ENCODE peak calls at places on chromosomes 13 and 19, in nine cellular contexts. One of them, this sample, is unnamed.

GRCh38 chr19:47798904-47799266 is 5.5 kb downstream of the TPRX1 start:
- DNase-seq in hepatic stellate cell: no peak
- DNase-seq in activated naive CD4-positive, alpha-beta T cell treated with anti-CD3 and anti-CD28 coated beads, Interleukin-2, amount 50 U/mL, for 72 hours: no peak
- DNase-seq in NCI-H2107: no peak
- DNase-seq in RPMI8226: no peak
- DNase-seq in AG04450: no peak
- DNase-seq in amniotic stem cell: no peak
- DNase-seq in nephron progenitor cell: no peak
- DNase-seq in A673: no peak
- DNase-seq in this sample: no peak

GRCh38 chr13:39512687-39513086 is 90.3 kb downstream of the LHFPL6 start:
- DNase-seq in NCI-H2107: no peak
- DNase-seq in AG04450: no peak
- DNase-seq in RPMI8226: no peak
- DNase-seq in hepatic stellate cell: no peak
- DNase-seq in nephron progenitor cell: no peak
- DNase-seq in activated naive CD4-positive, alpha-beta T cell treated with anti-CD3 and anti-CD28 coated beads, Interleukin-2, amount 50 U/mL, for 72 hours: no peak
- DNase-seq in A673: no peak
- DNase-seq in amniotic stem cell: no peak
- DNase-seq in this sample: no peak

GRCh38 chr13:75537401-75538365 is at the start of gene COMMD6:
- DNase-seq in amniotic stem cell: peak
- DNase-seq in NCI-H2107: peak
- DNase-seq in RPMI8226: peak
- DNase-seq in AG04450: peak
- DNase-seq in nephron progenitor cell: peak
- DNase-seq in activated naive CD4-positive, alpha-beta T cell treated with anti-CD3 and anti-CD28 coated beads, Interleukin-2, amount 50 U/mL, for 72 hours: peak
- DNase-seq in A673: peak
- DNase-seq in hepatic stellate cell: peak
- DNase-seq in this sample: peak

GRCh38 chr19:45508681-45508930 is 1.3 kb downstream of the VASP start:
- DNase-seq in activated naive CD4-positive, alpha-beta T cell treated with anti-CD3 and anti-CD28 coated beads, Interleukin-2, amount 50 U/mL, for 72 hours: no peak
- DNase-seq in nephron progenitor cell: no peak
- DNase-seq in NCI-H2107: no peak
- DNase-seq in AG04450: no peak
- DNase-seq in RPMI8226: no peak
- DNase-seq in hepatic stellate cell: peak
- DNase-seq in amniotic stem cell: no peak
- DNase-seq in A673: peak
- DNase-seq in this sample: no peak

GRCh38 chr13:81577601-81578000 is 1236.7 kb upstream of the SPRY2 start:
- DNase-seq in RPMI8226: no peak
- DNase-seq in nephron progenitor cell: no peak
- DNase-seq in amniotic stem cell: no peak
- DNase-seq in A673: no peak
- DNase-seq in NCI-H2107: no peak
- DNase-seq in AG04450: no peak
- DNase-seq in activated naive CD4-positive, alpha-beta T cell treated with anti-CD3 and anti-CD28 coated beads, Interleukin-2, amount 50 U/mL, for 72 hours: no peak
- DNase-seq in hepatic stellate cell: no peak
- DNase-seq in this sample: no peak

GRCh38 chr19:29819300-29819699 is 7.5 kb downstream of the CCNE1 start:
- DNase-seq in NCI-H2107: no peak
- DNase-seq in RPMI8226: no peak
- DNase-seq in AG04450: no peak
- DNase-seq in amniotic stem cell: no peak
- DNase-seq in activated naive CD4-positive, alpha-beta T cell treated with anti-CD3 and anti-CD28 coated beads, Interleukin-2, amount 50 U/mL, for 72 hours: no peak
- DNase-seq in A673: no peak
- DNase-seq in nephron progenitor cell: no peak
- DNase-seq in hepatic stellate cell: no peak
- DNase-seq in this sample: no peak

GRCh38 chr13:49340161-49340560 is 92.4 kb downstream of the CDADC1 start:
- DNase-seq in activated naive CD4-positive, alpha-beta T cell treated with anti-CD3 and anti-CD28 coated beads, Interleukin-2, amount 50 U/mL, for 72 hours: no peak
- DNase-seq in AG04450: no peak
- DNase-seq in A673: no peak
- DNase-seq in nephron progenitor cell: no peak
- DNase-seq in hepatic stellate cell: no peak
- DNase-seq in NCI-H2107: no peak
- DNase-seq in RPMI8226: no peak
- DNase-seq in amniotic stem cell: no peak
- DNase-seq in this sample: no peak

GRCh38 chr13:71801781-71802180 is 65.2 kb downstream of the DACH1 start:
- DNase-seq in amniotic stem cell: no peak
- DNase-seq in RPMI8226: no peak
- DNase-seq in activated naive CD4-positive, alpha-beta T cell treated with anti-CD3 and anti-CD28 coated beads, Interleukin-2, amount 50 U/mL, for 72 hours: no peak
- DNase-seq in nephron progenitor cell: no peak
- DNase-seq in NCI-H2107: no peak
- DNase-seq in AG04450: no peak
- DNase-seq in A673: peak
- DNase-seq in hepatic stellate cell: no peak
- DNase-seq in this sample: no peak

GRCh38 chr19:11807099-11807380 is 7.0 kb upstream of the ZNF440 start:
- DNase-seq in activated naive CD4-positive, alpha-beta T cell treated with anti-CD3 and anti-CD28 coated beads, Interleukin-2, amount 50 U/mL, for 72 hours: no peak
- DNase-seq in AG04450: no peak
- DNase-seq in hepatic stellate cell: no peak
- DNase-seq in A673: no peak
- DNase-seq in nephron progenitor cell: no peak
- DNase-seq in NCI-H2107: no peak
- DNase-seq in RPMI8226: no peak
- DNase-seq in amniotic stem cell: no peak
- DNase-seq in this sample: no peak

GRCh38 chr13:47397739-47398138 is 500.9 kb upstream of the HTR2A start:
- DNase-seq in A673: no peak
- DNase-seq in hepatic stellate cell: no peak
- DNase-seq in amniotic stem cell: no peak
- DNase-seq in nephron progenitor cell: no peak
- DNase-seq in RPMI8226: no peak
- DNase-seq in NCI-H2107: no peak
- DNase-seq in activated naive CD4-positive, alpha-beta T cell treated with anti-CD3 and anti-CD28 coated beads, Interleukin-2, amount 50 U/mL, for 72 hours: no peak
- DNase-seq in AG04450: peak
- DNase-seq in this sample: no peak

GRCh38 chr13:19172007-19172646 is 9.5 kb downstream of the TUBA3C start:
- DNase-seq in nephron progenitor cell: no peak
- DNase-seq in hepatic stellate cell: no peak
- DNase-seq in amniotic stem cell: no peak
- DNase-seq in A673: no peak
- DNase-seq in activated naive CD4-positive, alpha-beta T cell treated with anti-CD3 and anti-CD28 coated beads, Interleukin-2, amount 50 U/mL, for 72 hours: no peak
- DNase-seq in AG04450: no peak
- DNase-seq in RPMI8226: no peak
- DNase-seq in NCI-H2107: no peak
- DNase-seq in this sample: no peak

GRCh38 chr19:18336121-18336520 is 4.3 kb upstream of the PGPEP1 start:
- DNase-seq in AG04450: no peak
- DNase-seq in nephron progenitor cell: no peak
- DNase-seq in RPMI8226: no peak
- DNase-seq in amniotic stem cell: no peak
- DNase-seq in A673: no peak
- DNase-seq in hepatic stellate cell: no peak
- DNase-seq in NCI-H2107: no peak
- DNase-seq in activated naive CD4-positive, alpha-beta T cell treated with anti-CD3 and anti-CD28 coated beads, Interleukin-2, amount 50 U/mL, for 72 hours: no peak
- DNase-seq in this sample: no peak

GRCh38 chr19:2546128-2547032 is 70.5 kb downstream of the GADD45B start:
- DNase-seq in amniotic stem cell: no peak
- DNase-seq in NCI-H2107: no peak
- DNase-seq in hepatic stellate cell: peak
- DNase-seq in A673: no peak
- DNase-seq in nephron progenitor cell: peak
- DNase-seq in RPMI8226: peak
- DNase-seq in activated naive CD4-positive, alpha-beta T cell treated with anti-CD3 and anti-CD28 coated beads, Interleukin-2, amount 50 U/mL, for 72 hours: no peak
- DNase-seq in AG04450: no peak
- DNase-seq in this sample: no peak

GRCh38 chr13:109869312-109870237 is 83.2 kb upstream of the IRS2 start:
- DNase-seq in A673: no peak
- DNase-seq in AG04450: peak
- DNase-seq in hepatic stellate cell: peak
- DNase-seq in amniotic stem cell: no peak
- DNase-seq in RPMI8226: peak
- DNase-seq in nephron progenitor cell: peak
- DNase-seq in NCI-H2107: peak
- DNase-seq in activated naive CD4-positive, alpha-beta T cell treated with anti-CD3 and anti-CD28 coated beads, Interleukin-2, amount 50 U/mL, for 72 hours: peak
- DNase-seq in this sample: peak

GRCh38 chr13:36431204-36432105 is 840 bp upstream of the CCNA1 start:
- DNase-seq in amniotic stem cell: no peak
- DNase-seq in hepatic stellate cell: no peak
- DNase-seq in A673: peak
- DNase-seq in AG04450: no peak
- DNase-seq in RPMI8226: no peak
- DNase-seq in nephron progenitor cell: peak
- DNase-seq in activated naive CD4-positive, alpha-beta T cell treated with anti-CD3 and anti-CD28 coated beads, Interleukin-2, amount 50 U/mL, for 72 hours: no peak
- DNase-seq in NCI-H2107: no peak
- DNase-seq in this sample: peak

GRCh38 chr19:1275976-1276619 is 768 bp downstream of the FAM174C start:
- DNase-seq in A673: no peak
- DNase-seq in NCI-H2107: no peak
- DNase-seq in nephron progenitor cell: no peak
- DNase-seq in AG04450: no peak
- DNase-seq in activated naive CD4-positive, alpha-beta T cell treated with anti-CD3 and anti-CD28 coated beads, Interleukin-2, amount 50 U/mL, for 72 hours: peak
- DNase-seq in hepatic stellate cell: no peak
- DNase-seq in RPMI8226: no peak
- DNase-seq in amniotic stem cell: no peak
- DNase-seq in this sample: no peak

GRCh38 chr19:55251296-55252081 is 7.3 kb downstream of the PPP6R1 start:
- DNase-seq in NCI-H2107: no peak
- DNase-seq in activated naive CD4-positive, alpha-beta T cell treated with anti-CD3 and anti-CD28 coated beads, Interleukin-2, amount 50 U/mL, for 72 hours: peak
- DNase-seq in nephron progenitor cell: no peak
- DNase-seq in hepatic stellate cell: no peak
- DNase-seq in RPMI8226: no peak
- DNase-seq in AG04450: no peak
- DNase-seq in A673: no peak
- DNase-seq in amniotic stem cell: no peak
- DNase-seq in this sample: peak

GRCh38 chr19:56367829-56368711 is 25.3 kb downstream of the ZNF582 start:
- DNase-seq in amniotic stem cell: peak
- DNase-seq in nephron progenitor cell: peak
- DNase-seq in NCI-H2107: peak
- DNase-seq in hepatic stellate cell: peak
- DNase-seq in activated naive CD4-positive, alpha-beta T cell treated with anti-CD3 and anti-CD28 coated beads, Interleukin-2, amount 50 U/mL, for 72 hours: peak
- DNase-seq in A673: peak
- DNase-seq in RPMI8226: peak
- DNase-seq in AG04450: peak
- DNase-seq in this sample: no peak

GRCh38 chr13:109196896-109197295 is 567.5 kb downstream of the MYO16 start:
- DNase-seq in NCI-H2107: no peak
- DNase-seq in hepatic stellate cell: no peak
- DNase-seq in activated naive CD4-positive, alpha-beta T cell treated with anti-CD3 and anti-CD28 coated beads, Interleukin-2, amount 50 U/mL, for 72 hours: no peak
- DNase-seq in amniotic stem cell: no peak
- DNase-seq in RPMI8226: peak
- DNase-seq in A673: peak
- DNase-seq in AG04450: no peak
- DNase-seq in nephron progenitor cell: peak
- DNase-seq in this sample: peak

GRCh38 chr19:37855098-37855497 is 51.3 kb downstream of the WDR87 start:
- DNase-seq in activated naive CD4-positive, alpha-beta T cell treated with anti-CD3 and anti-CD28 coated beads, Interleukin-2, amount 50 U/mL, for 72 hours: peak
- DNase-seq in nephron progenitor cell: no peak
- DNase-seq in hepatic stellate cell: peak
- DNase-seq in AG04450: no peak
- DNase-seq in A673: no peak
- DNase-seq in amniotic stem cell: no peak
- DNase-seq in RPMI8226: no peak
- DNase-seq in NCI-H2107: no peak
- DNase-seq in this sample: no peak

GRCh38 chr19:21496876-21497275 is 8.5 kb upstream of the ZNF429 start:
- DNase-seq in AG04450: no peak
- DNase-seq in A673: no peak
- DNase-seq in RPMI8226: no peak
- DNase-seq in hepatic stellate cell: no peak
- DNase-seq in NCI-H2107: no peak
- DNase-seq in amniotic stem cell: no peak
- DNase-seq in activated naive CD4-positive, alpha-beta T cell treated with anti-CD3 and anti-CD28 coated beads, Interleukin-2, amount 50 U/mL, for 72 hours: no peak
- DNase-seq in nephron progenitor cell: no peak
- DNase-seq in this sample: no peak

GRCh38 chr19:8451885-8452284 is 7.1 kb downstream of the HNRNPM start:
- DNase-seq in hepatic stellate cell: no peak
- DNase-seq in A673: no peak
- DNase-seq in NCI-H2107: no peak
- DNase-seq in amniotic stem cell: no peak
- DNase-seq in AG04450: no peak
- DNase-seq in RPMI8226: no peak
- DNase-seq in nephron progenitor cell: no peak
- DNase-seq in activated naive CD4-positive, alpha-beta T cell treated with anti-CD3 and anti-CD28 coated beads, Interleukin-2, amount 50 U/mL, for 72 hours: no peak
- DNase-seq in this sample: peak

This sample was measured in ACHN.